ENCODE peak calls at places on chromosomes 7 and 10, in six cellular contexts. Z, V, P, A, L and F are unnamed samples.

GRCh38 chr10:96830511-96831199 is 1.4 kb upstream of the LCOR start:
- DNase-seq in Z (peak), V (peak), P (peak), A (no peak), L (peak), F (peak)

GRCh38 chr7:16004661-16005060 is 318.2 kb upstream of the MEOX2 start:
- DNase-seq in Z (no peak), V (no peak), P (no peak), A (no peak), L (no peak), F (no peak)

GRCh38 chr10:125479059-125479458 is 203.9 kb downstream of the TEX36 start:
- DNase-seq in Z (no peak), V (no peak), P (no peak), A (no peak), L (no peak), F (no peak)

GRCh38 chr7:134927076-134927475 is 59.2 kb upstream of the AGBL3 start:
- DNase-seq in Z (no peak), V (no peak), P (no peak), A (no peak), L (no peak), F (no peak)

GRCh38 chr10:43377393-43377883 is 6.0 kb downstream of the FXYD4 start:
- DNase-seq in Z (no peak), V (no peak), P (no peak), A (no peak), L (no peak), F (no peak)

GRCh38 chr7:100681491-100682227 is 8.1 kb downstream of the GNB2 start:
- DNase-seq in Z (no peak), V (no peak), P (no peak), A (no peak), L (no peak), F (no peak)

GRCh38 chr7:128166603-128167315 is 74.3 kb upstream of the LEP start:
- DNase-seq in Z (no peak), V (no peak), P (no peak), A (no peak), L (no peak), F (no peak)

GRCh38 chr10:127148066-127148932 is 48.1 kb downstream of the INSYN2A start:
- DNase-seq in Z (no peak), V (peak), P (peak), A (no peak), L (no peak), F (no peak)

GRCh38 chr10:4883079-4883739 is 57.2 kb downstream of the AKR1E2 start:
- DNase-seq in Z (no peak), V (no peak), P (peak), A (no peak), L (no peak), F (no peak)

GRCh38 chr7:138564365-138564764 is 104.3 kb downstream of the TRIM24 start:
- DNase-seq in Z (no peak), V (no peak), P (no peak), A (no peak), L (no peak), F (no peak)

GRCh38 chr10:60203993-60204618 is 185.6 kb downstream of the ANK3 start:
- DNase-seq in Z (no peak), V (peak), P (peak), A (no peak), L (no peak), F (no peak)

GRCh38 chr7:1024331-1024761 is 20.0 kb upstream of the GPR146 start:
- DNase-seq in Z (no peak), V (no peak), P (no peak), A (no peak), L (no peak), F (no peak)

GRCh38 chr10:82737556-82737955 is 862.6 kb downstream of the NRG3 start:
- DNase-seq in Z (no peak), V (no peak), P (no peak), A (no peak), L (no peak), F (no peak)

GRCh38 chr7:2760098-2760889 is 72.3 kb downstream of the AMZ1 start:
- DNase-seq in Z (no peak), V (peak), P (no peak), A (peak), L (no peak), F (no peak)

GRCh38 chr10:129322872-129323271 is 144.2 kb upstream of the MGMT start:
- DNase-seq in Z (no peak), V (no peak), P (no peak), A (no peak), L (no peak), F (no peak)

GRCh38 chr10:58782876-58783859 is 270.5 kb downstream of the BICC1 start:
- DNase-seq in Z (no peak), V (no peak), P (peak), A (no peak), L (no peak), F (no peak)

GRCh38 chr7:142188846-142189245 is 69.0 kb downstream of the PRSS58 start:
- DNase-seq in Z (no peak), V (peak), P (no peak), A (no peak), L (no peak), F (no peak)